ENCODE peak calls at places on chromosomes 16 and 17, in nine cellular contexts. One of them, this sample, is unnamed.

GRCh38 chr16:23469814-23470213 is 16.8 kb upstream of the COG7 start:
- DNase-seq in heart left ventricle: no peak
- DNase-seq in adipocyte: no peak
- DNase-seq in astrocyte of the spinal cord: peak; percentile 33
- DNase-seq in tibial nerve: no peak
- DNase-seq in non-pigmented ciliary epithelial cell: no peak
- DNase-seq in NCI-H1105: peak; percentile 7
- DNase-seq in activated T-cell treated with anti-CD3 and anti-CD28 coated beads for 1 hour: no peak
- DNase-seq in activated CD4-positive, CD25-positive, alpha-beta regulatory T cell treated with anti-CD3 and anti-CD28 coated beads, Interleukin-2, amount 50 U/mL, for 16 hours: no peak
- DNase-seq in this sample: no peak

GRCh38 chr16:81408409-81408950 is 36.1 kb upstream of the CMIP start:
- DNase-seq in heart left ventricle: no peak
- DNase-seq in non-pigmented ciliary epithelial cell: no peak
- DNase-seq in adipocyte: no peak
- DNase-seq in tibial nerve: no peak
- DNase-seq in activated T-cell treated with anti-CD3 and anti-CD28 coated beads for 1 hour: no peak
- DNase-seq in activated CD4-positive, CD25-positive, alpha-beta regulatory T cell treated with anti-CD3 and anti-CD28 coated beads, Interleukin-2, amount 50 U/mL, for 16 hours: no peak
- DNase-seq in NCI-H1105: no peak
- DNase-seq in astrocyte of the spinal cord: no peak
- DNase-seq in this sample: no peak

GRCh38 chr17:73713136-73713535 is 68.9 kb upstream of the SDK2 start:
- DNase-seq in tibial nerve: no peak
- DNase-seq in astrocyte of the spinal cord: no peak
- DNase-seq in activated T-cell treated with anti-CD3 and anti-CD28 coated beads for 1 hour: no peak
- DNase-seq in NCI-H1105: no peak
- DNase-seq in heart left ventricle: no peak
- DNase-seq in adipocyte: no peak
- DNase-seq in non-pigmented ciliary epithelial cell: no peak
- DNase-seq in activated CD4-positive, CD25-positive, alpha-beta regulatory T cell treated with anti-CD3 and anti-CD28 coated beads, Interleukin-2, amount 50 U/mL, for 16 hours: no peak
- DNase-seq in this sample: no peak

GRCh38 chr17:42180411-42180921 is 476 bp downstream of the KCNH4 start:
- DNase-seq in astrocyte of the spinal cord: no peak
- DNase-seq in adipocyte: no peak
- DNase-seq in activated CD4-positive, CD25-positive, alpha-beta regulatory T cell treated with anti-CD3 and anti-CD28 coated beads, Interleukin-2, amount 50 U/mL, for 16 hours: no peak
- DNase-seq in NCI-H1105: no peak
- DNase-seq in tibial nerve: no peak
- DNase-seq in activated T-cell treated with anti-CD3 and anti-CD28 coated beads for 1 hour: no peak
- DNase-seq in non-pigmented ciliary epithelial cell: no peak
- DNase-seq in heart left ventricle: no peak
- DNase-seq in this sample: no peak

GRCh38 chr16:4414187-4414909 is 2.0 kb downstream of the CORO7 start:
- DNase-seq in non-pigmented ciliary epithelial cell: no peak
- DNase-seq in heart left ventricle: no peak
- DNase-seq in activated CD4-positive, CD25-positive, alpha-beta regulatory T cell treated with anti-CD3 and anti-CD28 coated beads, Interleukin-2, amount 50 U/mL, for 16 hours: peak; percentile 76
- DNase-seq in tibial nerve: no peak
- DNase-seq in astrocyte of the spinal cord: no peak
- DNase-seq in NCI-H1105: no peak
- DNase-seq in activated T-cell treated with anti-CD3 and anti-CD28 coated beads for 1 hour: peak; percentile 63
- DNase-seq in adipocyte: no peak
- DNase-seq in this sample: no peak

GRCh38 chr16:86029131-86029741 is 130.3 kb downstream of the IRF8 start:
- DNase-seq in tibial nerve: no peak
- DNase-seq in heart left ventricle: peak; percentile 68
- DNase-seq in non-pigmented ciliary epithelial cell: no peak
- DNase-seq in adipocyte: peak; percentile 36
- DNase-seq in activated CD4-positive, CD25-positive, alpha-beta regulatory T cell treated with anti-CD3 and anti-CD28 coated beads, Interleukin-2, amount 50 U/mL, for 16 hours: no peak
- DNase-seq in astrocyte of the spinal cord: no peak
- DNase-seq in activated T-cell treated with anti-CD3 and anti-CD28 coated beads for 1 hour: no peak
- DNase-seq in NCI-H1105: no peak
- DNase-seq in this sample: peak; percentile 7

GRCh38 chr17:51860934-51861561 is 297.5 kb downstream of the CA10 start:
- DNase-seq in adipocyte: no peak
- DNase-seq in astrocyte of the spinal cord: no peak
- DNase-seq in non-pigmented ciliary epithelial cell: no peak
- DNase-seq in NCI-H1105: no peak
- DNase-seq in heart left ventricle: no peak
- DNase-seq in activated T-cell treated with anti-CD3 and anti-CD28 coated beads for 1 hour: no peak
- DNase-seq in tibial nerve: no peak
- DNase-seq in activated CD4-positive, CD25-positive, alpha-beta regulatory T cell treated with anti-CD3 and anti-CD28 coated beads, Interleukin-2, amount 50 U/mL, for 16 hours: no peak
- DNase-seq in this sample: peak; percentile 10

GRCh38 chr16:3444032-3444388 is 530 bp downstream of the NAA60 start:
- DNase-seq in heart left ventricle: no peak
- DNase-seq in activated T-cell treated with anti-CD3 and anti-CD28 coated beads for 1 hour: no peak
- DNase-seq in astrocyte of the spinal cord: peak; percentile 62
- DNase-seq in NCI-H1105: no peak
- DNase-seq in non-pigmented ciliary epithelial cell: no peak
- DNase-seq in activated CD4-positive, CD25-positive, alpha-beta regulatory T cell treated with anti-CD3 and anti-CD28 coated beads, Interleukin-2, amount 50 U/mL, for 16 hours: no peak
- DNase-seq in adipocyte: peak; percentile 80
- DNase-seq in tibial nerve: no peak
- DNase-seq in this sample: peak; percentile 75

GRCh38 chr17:973053-973452 is 6.5 kb downstream of the NXN start:
- DNase-seq in non-pigmented ciliary epithelial cell: no peak
- DNase-seq in adipocyte: no peak
- DNase-seq in heart left ventricle: no peak
- DNase-seq in NCI-H1105: no peak
- DNase-seq in activated CD4-positive, CD25-positive, alpha-beta regulatory T cell treated with anti-CD3 and anti-CD28 coated beads, Interleukin-2, amount 50 U/mL, for 16 hours: no peak
- DNase-seq in tibial nerve: no peak
- DNase-seq in astrocyte of the spinal cord: peak; percentile 37
- DNase-seq in activated T-cell treated with anti-CD3 and anti-CD28 coated beads for 1 hour: no peak
- DNase-seq in this sample: no peak

GRCh38 chr17:74429604-74430384 is 2.1 kb upstream of the GPRC5C start:
- DNase-seq in astrocyte of the spinal cord: no peak
- DNase-seq in activated CD4-positive, CD25-positive, alpha-beta regulatory T cell treated with anti-CD3 and anti-CD28 coated beads, Interleukin-2, amount 50 U/mL, for 16 hours: no peak
- DNase-seq in tibial nerve: no peak
- DNase-seq in adipocyte: no peak
- DNase-seq in activated T-cell treated with anti-CD3 and anti-CD28 coated beads for 1 hour: no peak
- DNase-seq in non-pigmented ciliary epithelial cell: no peak
- DNase-seq in heart left ventricle: no peak
- DNase-seq in NCI-H1105: no peak
- DNase-seq in this sample: no peak

GRCh38 chr17:77736207-77736600 is 222.3 kb upstream of the TNRC6C start:
- DNase-seq in activated T-cell treated with anti-CD3 and anti-CD28 coated beads for 1 hour: no peak
- DNase-seq in astrocyte of the spinal cord: no peak
- DNase-seq in tibial nerve: no peak
- DNase-seq in non-pigmented ciliary epithelial cell: no peak
- DNase-seq in NCI-H1105: peak; percentile 13
- DNase-seq in heart left ventricle: no peak
- DNase-seq in adipocyte: no peak
- DNase-seq in activated CD4-positive, CD25-positive, alpha-beta regulatory T cell treated with anti-CD3 and anti-CD28 coated beads, Interleukin-2, amount 50 U/mL, for 16 hours: no peak
- DNase-seq in this sample: no peak

GRCh38 chr17:40076595-40076994 is 13.8 kb downstream of the THRA start:
- DNase-seq in activated T-cell treated with anti-CD3 and anti-CD28 coated beads for 1 hour: no peak
- DNase-seq in NCI-H1105: no peak
- DNase-seq in astrocyte of the spinal cord: no peak
- DNase-seq in heart left ventricle: no peak
- DNase-seq in tibial nerve: no peak
- DNase-seq in adipocyte: no peak
- DNase-seq in activated CD4-positive, CD25-positive, alpha-beta regulatory T cell treated with anti-CD3 and anti-CD28 coated beads, Interleukin-2, amount 50 U/mL, for 16 hours: no peak
- DNase-seq in non-pigmented ciliary epithelial cell: no peak
- DNase-seq in this sample: no peak

GRCh38 chr17:28295677-28296578 is 23.1 kb upstream of the TMEM97 start:
- DNase-seq in adipocyte: no peak
- DNase-seq in activated CD4-positive, CD25-positive, alpha-beta regulatory T cell treated with anti-CD3 and anti-CD28 coated beads, Interleukin-2, amount 50 U/mL, for 16 hours: no peak
- DNase-seq in tibial nerve: no peak
- DNase-seq in NCI-H1105: no peak
- DNase-seq in activated T-cell treated with anti-CD3 and anti-CD28 coated beads for 1 hour: no peak
- DNase-seq in astrocyte of the spinal cord: no peak
- DNase-seq in heart left ventricle: no peak
- DNase-seq in non-pigmented ciliary epithelial cell: no peak
- DNase-seq in this sample: no peak

GRCh38 chr17:17628388-17629008 is 37.0 kb upstream of the PEMT start:
- DNase-seq in activated T-cell treated with anti-CD3 and anti-CD28 coated beads for 1 hour: peak; percentile 15
- DNase-seq in activated CD4-positive, CD25-positive, alpha-beta regulatory T cell treated with anti-CD3 and anti-CD28 coated beads, Interleukin-2, amount 50 U/mL, for 16 hours: no peak
- DNase-seq in adipocyte: no peak
- DNase-seq in non-pigmented ciliary epithelial cell: no peak
- DNase-seq in tibial nerve: no peak
- DNase-seq in astrocyte of the spinal cord: no peak
- DNase-seq in heart left ventricle: no peak
- DNase-seq in NCI-H1105: no peak
- DNase-seq in this sample: no peak

This sample was measured in brain microvascular endothelial cell.